ENCODE peak calls at places on chromosomes 6 and 20, in five cellular contexts. E, I, J, D and B are unnamed samples.

GRCh38 chr6:77893391-77893790 is 240.6 kb downstream of the MEI4 start:
- DNase-seq in E (no peak), I (no peak), J (no peak), D (no peak), B (no peak)

GRCh38 chr20:15675813-15676484 is 897.3 kb downstream of the KIF16B start:
- DNase-seq in E (no peak), I (no peak), J (no peak), D (no peak), B (no peak)

GRCh38 chr6:35320031-35320410 is 22.3 kb upstream of the PPARD start:
- DNase-seq in E (no peak), I (no peak), J (no peak), D (no peak), B (no peak)

GRCh38 chr20:23241416-23241815 is 109.2 kb upstream of the NXT1 start:
- DNase-seq in E (peak; percentile 21), I (no peak), J (no peak), D (no peak), B (no peak)

GRCh38 chr6:81816387-81816786 is 63.9 kb upstream of the TENT5A start:
- DNase-seq in E (no peak), I (no peak), J (no peak), D (no peak), B (no peak)

GRCh38 chr6:36962874-36963273 is 8.3 kb downstream of the PI16 start:
- DNase-seq in E (peak; percentile 84), I (peak; percentile 90), J (peak; percentile 76), D (peak; percentile 74), B (peak; percentile 45)

GRCh38 chr20:4524792-4525191 is 196.9 kb upstream of the PRND start:
- DNase-seq in E (no peak), I (no peak), J (no peak), D (no peak), B (no peak)

GRCh38 chr6:88566746-88567534 is 396.5 kb downstream of the RNGTT start:
- DNase-seq in E (no peak), I (no peak), J (no peak), D (no peak), B (no peak)

GRCh38 chr6:85561750-85562357 is 31.8 kb downstream of the SNX14 start:
- DNase-seq in E (no peak), I (no peak), J (no peak), D (no peak), B (no peak)